ENCODE peak calls at places on chromosomes 3 and 15, in ten cellular contexts. X is AG08395; R is M059J; O is heart left ventricle; A is fibroblast of mammary gland; B is left cardiac atrium; K is activated CD8-positive, alpha-beta memory T cell treated with anti-CD3 and anti-CD28 coated beads for 1 hour; I is NCI-H774; H is T-cell; U is mesendoderm. T is an unnamed sample.

GRCh38 chr15:62896969-62897486 is 145.5 kb upstream of the TPM1 start:
- DNase-seq in X (peak), R (peak), O (peak), A (peak), B (peak), K (no peak), I (no peak), H (no peak), U (peak), T (peak)

GRCh38 chr3:52216585-52217408 is 8.6 kb downstream of the TLR9 start:
- DNase-seq in X (peak), R (peak), O (peak), A (peak), B (peak), K (peak), I (no peak), H (peak), U (peak), T (peak)

GRCh38 chr3:130316164-130316563 is 29.3 kb upstream of the COL6A5 start:
- DNase-seq in X (peak), R (no peak), O (no peak), A (peak), B (no peak), K (no peak), I (no peak), H (no peak), U (no peak), T (no peak)

GRCh38 chr3:29686889-29687592 is 406.2 kb downstream of the RBMS3 start:
- DNase-seq in X (peak), R (peak), O (no peak), A (peak), B (no peak), K (no peak), I (no peak), H (no peak), U (no peak), T (no peak)

GRCh38 chr15:29695486-29696167 is 126.6 kb downstream of the TJP1 start:
- DNase-seq in X (no peak), R (peak), O (no peak), A (no peak), B (no peak), K (no peak), I (no peak), H (no peak), U (peak), T (no peak)

GRCh38 chr3:160450846-160451245 is 1.3 kb upstream of the TRIM59 start:
- DNase-seq in X (peak), R (peak), O (no peak), A (peak), B (no peak), K (no peak), I (no peak), H (no peak), U (peak), T (no peak)

GRCh38 chr3:140022061-140022781 is 87.2 kb downstream of the CLSTN2 start:
- DNase-seq in X (no peak), R (peak), O (peak), A (no peak), B (peak), K (no peak), I (no peak), H (no peak), U (no peak), T (peak)

GRCh38 chr15:68208136-68208535 is 3.0 kb upstream of the CALML4 start:
- DNase-seq in X (no peak), R (no peak), O (no peak), A (no peak), B (peak), K (no peak), I (no peak), H (no peak), U (no peak), T (no peak)

GRCh38 chr15:20367093-20367492 is 174.5 kb downstream of the GOLGA6L6 start:
- DNase-seq in X (no peak), R (no peak), O (no peak), A (no peak), B (no peak), K (no peak), I (no peak), H (no peak), U (no peak), T (no peak)

GRCh38 chr3:180036092-180036677 is 552 bp downstream of the PEX5L start:
- DNase-seq in X (no peak), R (no peak), O (no peak), A (no peak), B (no peak), K (no peak), I (peak), H (no peak), U (peak), T (no peak)

GRCh38 chr15:48695088-48695834 is 49.8 kb upstream of the FBN1 start:
- DNase-seq in X (peak), R (peak), O (no peak), A (peak), B (no peak), K (no peak), I (no peak), H (no peak), U (no peak), T (no peak)

GRCh38 chr3:129399145-129399894 is 29.1 kb downstream of the EFCAB12 start:
- DNase-seq in X (peak), R (peak), O (peak), A (peak), B (peak), K (peak), I (peak), H (peak), U (peak), T (peak)

GRCh38 chr3:67654832-67655152 is 380 bp upstream of the SUCLG2 start:
- DNase-seq in X (no peak), R (no peak), O (no peak), A (no peak), B (no peak), K (no peak), I (no peak), H (no peak), U (no peak), T (no peak)

GRCh38 chr3:182783106-182783505 is 10.2 kb upstream of the ATP11B start:
- DNase-seq in X (no peak), R (no peak), O (no peak), A (no peak), B (no peak), K (no peak), I (no peak), H (no peak), U (no peak), T (no peak)

GRCh38 chr3:23949784-23950183 is 4.7 kb downstream of the NR1D2 start:
- DNase-seq in X (no peak), R (peak), O (peak), A (no peak), B (peak), K (no peak), I (no peak), H (no peak), U (no peak), T (peak)

GRCh38 chr15:77623878-77624524 is 8.7 kb downstream of the LINGO1 start:
- DNase-seq in X (no peak), R (no peak), O (no peak), A (no peak), B (no peak), K (no peak), I (no peak), H (no peak), U (no peak), T (no peak)

GRCh38 chr3:76827647-76828273 is 212.1 kb upstream of the ROBO2 start:
- DNase-seq in X (no peak), R (no peak), O (no peak), A (no peak), B (no peak), K (no peak), I (no peak), H (no peak), U (no peak), T (no peak)

GRCh38 chr3:126671521-126671920 is 16.6 kb upstream of the TXNRD3 start:
- DNase-seq in X (no peak), R (no peak), O (no peak), A (no peak), B (no peak), K (no peak), I (no peak), H (no peak), U (peak), T (no peak)